ENCODE peak calls at places on chromosomes 6 and 20, in ten cellular contexts. U, B, Z, J, R, P, M, O, N and L are unnamed samples.
A peak's percentile ranks its signal among the peaks of the same experiment; 100 is the strongest.

GRCh38 chr6:53492860-53493634 is 51.9 kb downstream of the GCLC start:
- DNase-seq in P (peak; percentile 44), U (peak; percentile 52), M (no peak), J (peak; percentile 73), Z (no peak), R (no peak), O (peak; percentile 77), N (peak; percentile 6), B (peak; percentile 63), L (peak; percentile 79)

GRCh38 chr6:37783831-37784584 is 35.5 kb upstream of the ZFAND3 start:
- DNase-seq in J (peak; percentile 19), N (no peak), Z (peak; percentile 73), M (no peak), R (no peak), P (no peak), U (peak; percentile 45), O (no peak), B (no peak), L (peak; percentile 45)

GRCh38 chr6:165049362-165049761 is 260.0 kb downstream of the C6orf118 start:
- DNase-seq in R (peak; percentile 3), J (no peak), U (peak; percentile 86), B (no peak), Z (no peak), N (peak; percentile 4), P (peak; percentile 13), M (no peak), O (peak; percentile 79), L (peak; percentile 92)

GRCh38 chr20:35606127-35606526 is 9.5 kb upstream of the SPAG4 start:
- DNase-seq in J (no peak), R (no peak), P (no peak), U (no peak), O (no peak), M (no peak), Z (no peak), N (no peak), B (no peak), L (no peak)

GRCh38 chr20:62080249-62080993 is 14.7 kb upstream of the TAF4 start:
- DNase-seq in J (no peak), P (no peak), U (no peak), R (no peak), O (no peak), B (no peak), M (no peak), Z (no peak), N (no peak), L (no peak)

GRCh38 chr6:90928051-90928450 is 341.2 kb upstream of the MAP3K7 start:
- DNase-seq in J (no peak), O (no peak), B (no peak), M (no peak), N (no peak), U (no peak), Z (no peak), P (no peak), R (no peak), L (no peak)

GRCh38 chr20:235891-236290 is 8.8 kb downstream of the DEFB129 start:
- DNase-seq in U (no peak), B (no peak), Z (no peak), R (no peak), P (peak; percentile 66), M (no peak), O (no peak), N (peak; percentile 6), J (no peak), L (no peak)

GRCh38 chr20:25378884-25379733 is 11.5 kb downstream of the ABHD12 start:
- DNase-seq in O (no peak), R (no peak), N (no peak), M (no peak), U (no peak), Z (no peak), J (no peak), B (no peak), P (no peak), L (no peak)

GRCh38 chr6:153001767-153002612 is 519 bp downstream of the MTRF1L start:
- DNase-seq in J (no peak), O (peak; percentile 49), N (no peak), M (no peak), B (no peak), P (no peak), U (peak; percentile 40), R (no peak), Z (no peak), L (peak; percentile 62)

GRCh38 chr6:168107191-168107940 is 28.4 kb upstream of the FRMD1 start:
- DNase-seq in O (no peak), R (no peak), J (no peak), Z (no peak), P (no peak), N (no peak), M (no peak), U (no peak), B (no peak), L (no peak)